ENCODE peak calls at places on chromosomes 6 and 20, in four cellular contexts. One of them, this sample, is unnamed.

GRCh38 chr6:72724545-72724944 is 102.7 kb downstream of the KCNQ5 start:
- DNase-seq in heart right ventricle: no peak
- DNase-seq in K562: no peak
- DNase-seq in pancreas: no peak
- DNase-seq in this sample: no peak

GRCh38 chr6:131255911-131256310 is 120.6 kb downstream of the AKAP7 start:
- DNase-seq in heart right ventricle: no peak
- DNase-seq in K562: no peak
- DNase-seq in pancreas: no peak
- DNase-seq in this sample: no peak

GRCh38 chr6:137715589-137716045 is 151.4 kb upstream of the TNFAIP3 start:
- DNase-seq in heart right ventricle: no peak
- DNase-seq in K562: no peak
- DNase-seq in pancreas: no peak
- DNase-seq in this sample: no peak

GRCh38 chr6:7590918-7591302 is 912 bp downstream of the SNRNP48 start:
- DNase-seq in pancreas: no peak
- DNase-seq in K562: peak
- DNase-seq in heart right ventricle: no peak
- DNase-seq in this sample: no peak

GRCh38 chr6:88983532-88983931 is 20.1 kb upstream of the RNGTT start:
- DNase-seq in K562: peak
- DNase-seq in heart right ventricle: no peak
- DNase-seq in pancreas: no peak
- DNase-seq in this sample: no peak

GRCh38 chr6:89381031-89381430 is 28.5 kb upstream of the UBE2J1 start:
- DNase-seq in pancreas: no peak
- DNase-seq in K562: no peak
- DNase-seq in heart right ventricle: no peak
- DNase-seq in this sample: no peak

GRCh38 chr20:40663991-40664880 is 24.8 kb downstream of the MAFB start:
- DNase-seq in K562: no peak
- DNase-seq in pancreas: no peak
- DNase-seq in heart right ventricle: no peak
- DNase-seq in this sample: no peak

GRCh38 chr6:110944681-110945151 is 13.8 kb upstream of the GTF3C6 start:
- DNase-seq in heart right ventricle: no peak
- DNase-seq in K562: peak
- DNase-seq in pancreas: no peak
- DNase-seq in this sample: no peak

GRCh38 chr20:40970218-40970617 is 58.4 kb upstream of the TOP1 start:
- DNase-seq in K562: no peak
- DNase-seq in pancreas: no peak
- DNase-seq in heart right ventricle: no peak
- DNase-seq in this sample: no peak

GRCh38 chr6:150492941-150493340 is 106.7 kb upstream of the PLEKHG1 start:
- DNase-seq in heart right ventricle: no peak
- DNase-seq in pancreas: no peak
- DNase-seq in K562: no peak
- DNase-seq in this sample: no peak

GRCh38 chr6:158003910-158004695 is 22.4 kb downstream of the SYNJ2 start:
- DNase-seq in heart right ventricle: no peak
- DNase-seq in K562: no peak
- DNase-seq in pancreas: peak
- DNase-seq in this sample: no peak

GRCh38 chr6:38836585-38836984 is 121.5 kb downstream of the DNAH8 start:
- DNase-seq in pancreas: no peak
- DNase-seq in K562: no peak
- DNase-seq in heart right ventricle: no peak
- DNase-seq in this sample: no peak

GRCh38 chr20:48455606-48456360 is 372.0 kb downstream of the PREX1 start:
- DNase-seq in heart right ventricle: no peak
- DNase-seq in K562: no peak
- DNase-seq in pancreas: no peak
- DNase-seq in this sample: peak

GRCh38 chr20:4999788-5000187 is 1.5 kb downstream of the SLC23A2 start:
- DNase-seq in pancreas: no peak
- DNase-seq in heart right ventricle: no peak
- DNase-seq in K562: no peak
- DNase-seq in this sample: no peak

GRCh38 chr20:9578584-9578983 is 64.2 kb downstream of the LAMP5 start:
- DNase-seq in pancreas: no peak
- DNase-seq in heart right ventricle: no peak
- DNase-seq in K562: no peak
- DNase-seq in this sample: no peak

GRCh38 chr6:89299451-89299850 is 15.6 kb downstream of the GABRR2 start:
- DNase-seq in pancreas: no peak
- DNase-seq in K562: no peak
- DNase-seq in heart right ventricle: no peak
- DNase-seq in this sample: no peak

GRCh38 chr6:27303613-27304272 is 8.3 kb downstream of the POM121L2 start:
- DNase-seq in pancreas: no peak
- DNase-seq in heart right ventricle: no peak
- DNase-seq in K562: no peak
- DNase-seq in this sample: no peak

GRCh38 chr6:154123567-154123966 is 84.5 kb downstream of the OPRM1 start:
- DNase-seq in heart right ventricle: no peak
- DNase-seq in pancreas: no peak
- DNase-seq in K562: no peak
- DNase-seq in this sample: no peak

GRCh38 chr6:24472181-24472580 is 17.2 kb downstream of the GPLD1 start:
- DNase-seq in K562: no peak
- DNase-seq in pancreas: no peak
- DNase-seq in heart right ventricle: no peak
- DNase-seq in this sample: no peak

GRCh38 chr6:107275330-107275865 is 160.1 kb upstream of the BEND3 start:
- DNase-seq in K562: peak
- DNase-seq in heart right ventricle: no peak
- DNase-seq in pancreas: no peak
- DNase-seq in this sample: no peak

GRCh38 chr20:61640171-61640570 is 388.1 kb downstream of the CDH4 start:
- DNase-seq in K562: no peak
- DNase-seq in pancreas: no peak
- DNase-seq in heart right ventricle: no peak
- DNase-seq in this sample: no peak

GRCh38 chr20:7692478-7692877 is 247.8 kb downstream of the HAO1 start:
- DNase-seq in K562: no peak
- DNase-seq in heart right ventricle: no peak
- DNase-seq in pancreas: no peak
- DNase-seq in this sample: no peak

GRCh38 chr20:37529214-37529967 is 1.7 kb upstream of the BLCAP start:
- DNase-seq in heart right ventricle: no peak
- DNase-seq in pancreas: no peak
- DNase-seq in K562: peak
- DNase-seq in this sample: no peak

GRCh38 chr20:6767536-6768227 is at the start of gene BMP2:
- DNase-seq in heart right ventricle: peak
- DNase-seq in K562: peak
- DNase-seq in pancreas: peak
- DNase-seq in this sample: peak

GRCh38 chr20:51712501-51713212 is 55.5 kb downstream of the ATP9A start:
- DNase-seq in pancreas: peak
- DNase-seq in heart right ventricle: no peak
- DNase-seq in K562: peak
- DNase-seq in this sample: no peak

DNA sequence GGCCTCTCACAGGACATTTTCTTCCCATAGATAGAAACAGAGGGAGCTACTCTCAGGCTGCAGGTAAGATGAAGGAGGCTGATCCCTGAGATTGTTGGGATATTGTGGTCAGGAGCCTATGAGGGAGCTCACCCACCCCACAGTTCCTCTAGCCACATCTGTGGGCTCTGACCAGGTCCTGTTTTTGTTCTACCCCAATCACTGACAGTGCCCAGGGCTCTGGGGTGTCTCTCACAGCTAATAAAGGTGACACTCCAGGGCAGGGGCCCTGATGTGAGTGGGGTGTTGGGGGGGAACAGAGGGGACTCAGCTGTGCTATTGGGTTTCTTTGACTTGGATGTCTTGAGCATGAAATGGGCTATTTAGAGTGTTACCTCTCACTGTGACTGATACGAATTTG is 2.7 kb downstream of the HLA-F start:
- DNase-seq in pancreas: no peak
- DNase-seq in K562: no peak
- DNase-seq in heart right ventricle: no peak
- DNase-seq in this sample: peak
- H3K4me3 ChIP-seq in pancreas: no peak
- H3K4me3 ChIP-seq in K562: no peak
- H3K4me3 ChIP-seq in heart right ventricle: peak
- H3K4me3 ChIP-seq in this sample: no peak

GRCh38 chr20:58021481-58021880 is 207.0 kb downstream of the ANKRD60 start:
- DNase-seq in pancreas: no peak
- DNase-seq in heart right ventricle: peak
- DNase-seq in K562: peak
- DNase-seq in this sample: peak
- TF ChIP-seq CTCF in pancreas: no peak
- TF ChIP-seq CTCF in heart right ventricle: no peak
- TF ChIP-seq CTCF in K562: no peak
- TF ChIP-seq CTCF in this sample: no peak

GRCh38 chr6:33787954-33788693 is 806 bp downstream of the LEMD2 start:
- DNase-seq in heart right ventricle: peak
- DNase-seq in K562: peak
- DNase-seq in pancreas: no peak
- DNase-seq in this sample: peak

GRCh38 chr6:33788694-33789549 is at the start of gene LEMD2:
- DNase-seq in K562: peak
- DNase-seq in heart right ventricle: peak
- DNase-seq in pancreas: peak
- DNase-seq in this sample: peak

GRCh38 chr6:33790910-33791309 is 2.0 kb upstream of the LEMD2 start:
- DNase-seq in heart right ventricle: no peak
- DNase-seq in K562: no peak
- DNase-seq in pancreas: no peak
- DNase-seq in this sample: no peak

GRCh38 chr6:33790306-33790855 is 1.5 kb upstream of the LEMD2 start:
- DNase-seq in heart right ventricle: no peak
- DNase-seq in pancreas: no peak
- DNase-seq in K562: no peak
- DNase-seq in this sample: no peak

DNA sequence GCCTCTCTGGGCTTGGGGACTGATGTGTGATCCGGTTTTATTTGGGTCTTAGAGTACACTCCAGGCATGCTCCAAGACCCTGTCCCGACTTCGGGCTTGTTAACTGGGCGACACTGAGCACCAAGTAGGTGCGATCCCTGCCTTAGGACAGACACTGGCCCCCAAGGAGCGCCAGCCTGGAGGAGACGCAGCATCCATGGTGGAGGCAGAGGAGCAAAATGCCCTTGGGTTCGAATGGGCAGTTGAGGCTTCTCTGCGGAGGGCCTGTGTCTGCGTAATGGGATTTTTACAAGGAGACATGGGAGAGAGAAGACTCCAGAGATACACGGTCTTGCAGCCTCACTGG is 593 bp upstream of the LEMD2 start:
- DNase-seq in K562: no peak
- DNase-seq in heart right ventricle: no peak
- DNase-seq in pancreas: no peak
- DNase-seq in this sample: no peak
- H3K27ac ChIP-seq in K562: no peak
- H3K27ac ChIP-seq in heart right ventricle: no peak
- H3K27ac ChIP-seq in pancreas: no peak
- H3K27ac ChIP-seq in this sample: peak

DNA sequence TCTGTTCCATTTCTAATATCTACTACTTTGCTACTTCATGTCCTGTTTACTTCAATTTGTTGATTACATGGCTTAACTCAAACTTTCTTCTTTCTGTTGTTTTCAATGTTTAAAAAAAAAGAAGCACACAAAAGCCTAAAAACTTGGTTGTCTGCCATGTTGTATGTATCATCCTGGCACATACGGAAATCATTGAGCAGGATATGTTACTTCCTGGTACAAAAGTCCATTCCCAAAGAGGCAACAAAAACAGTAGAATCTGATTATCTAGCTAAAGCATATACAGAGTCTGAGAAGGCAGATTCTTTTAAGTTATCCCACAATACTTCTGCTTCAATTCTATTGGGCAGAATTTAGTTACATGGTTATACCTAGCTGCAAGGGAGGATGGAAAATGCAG is 14.5 kb upstream of the COL12A1 start:
- DNase-seq in heart right ventricle: no peak
- DNase-seq in pancreas: no peak
- DNase-seq in K562: no peak
- DNase-seq in this sample: no peak
- H3K4me3 ChIP-seq in heart right ventricle: no peak
- H3K4me3 ChIP-seq in pancreas: no peak
- H3K4me3 ChIP-seq in K562: no peak
- H3K4me3 ChIP-seq in this sample: no peak

DNA sequence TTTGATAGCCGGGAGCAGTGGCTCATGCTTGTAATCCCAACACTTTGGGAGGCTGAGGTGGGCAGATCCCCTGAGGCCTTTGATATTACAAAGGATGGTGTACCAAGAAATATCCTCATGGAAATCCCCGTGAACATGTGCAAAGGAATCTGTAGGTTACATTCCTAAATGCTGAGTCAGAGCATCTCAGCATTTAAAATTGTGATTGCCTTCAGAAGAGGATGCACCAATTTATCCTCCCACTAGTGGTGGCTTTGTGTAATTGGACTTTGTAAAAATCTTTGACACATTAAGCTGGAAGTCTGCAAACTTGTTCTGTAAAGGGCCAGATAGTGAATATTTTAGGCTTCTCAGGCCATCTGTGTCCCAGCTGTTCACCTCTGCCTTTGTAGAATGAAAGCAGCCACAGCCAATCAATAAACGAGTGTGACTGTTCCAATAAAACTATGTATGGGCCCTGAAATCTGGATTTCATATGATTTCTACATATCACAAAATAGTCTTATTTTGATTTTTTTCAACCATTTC is 11.8 kb downstream of the TMEM14B start:
- DNase-seq in heart right ventricle: no peak
- DNase-seq in K562: peak
- DNase-seq in pancreas: no peak
- DNase-seq in this sample: no peak
- TF ChIP-seq CTCF in heart right ventricle: peak
- TF ChIP-seq CTCF in K562: peak
- TF ChIP-seq CTCF in pancreas: no peak
- TF ChIP-seq CTCF in this sample: no peak